ENCODE peak calls at places on chromosomes 4 and X, in five cellular contexts. H is GM12864, G is tibial artery, A is progenitor cell of endocrine pancreas, D is Calu3. W is an unnamed sample.

GRCh38 chrX:76453737-76454406 is 26.4 kb downstream of the MAGEE1 start:
- DNase-seq in H (no peak), G (no peak), A (no peak), D (no peak), W (no peak)

GRCh38 chr4:142901166-142901662 is 55.1 kb upstream of the INPP4B start:
- DNase-seq in H (no peak), G (no peak), A (no peak), D (no peak), W (no peak)

GRCh38 chr4:97496298-97496873 is 646.9 kb downstream of the STPG2 start:
- DNase-seq in H (no peak), G (no peak), A (no peak), D (peak), W (no peak)

GRCh38 chr4:85842540-85842939 is 367.6 kb downstream of the ARHGAP24 start:
- DNase-seq in H (no peak), G (peak), A (no peak), D (no peak), W (peak)

GRCh38 chr4:87975466-87975865 is at the start of gene SPP1:
- DNase-seq in H (no peak), G (no peak), A (no peak), D (peak), W (peak)

GRCh38 chrX:73524906-73525305 is 38.1 kb upstream of the CHIC1 start:
- DNase-seq in H (no peak), G (no peak), A (no peak), D (no peak), W (no peak)

GRCh38 chr4:76035799-76036389 is at the start of gene CXCL11:
- DNase-seq in H (no peak), G (no peak), A (no peak), D (no peak), W (no peak)

GRCh38 chrX:46912673-46913491 is 661 bp downstream of the JADE3 start:
- DNase-seq in H (no peak), G (peak), A (peak), D (peak), W (peak)

GRCh38 chr4:156971168-156971601 is 414 bp downstream of the PDGFC start:
- DNase-seq in H (no peak), G (peak), A (peak), D (peak), W (no peak)

GRCh38 chr4:132346016-132346415 is 803.1 kb upstream of the PCDH10 start:
- DNase-seq in H (no peak), G (no peak), A (no peak), D (no peak), W (no peak)

GRCh38 chrX:11100281-11101035 is 10.7 kb upstream of the HCCS start:
- DNase-seq in H (no peak), G (peak), A (no peak), D (peak), W (no peak)

GRCh38 chr4:95469617-95470016 is 79.2 kb downstream of the UNC5C start:
- DNase-seq in H (no peak), G (no peak), A (no peak), D (no peak), W (no peak)

GRCh38 chrX:105744291-105744690 is 78.0 kb upstream of the NRK start:
- DNase-seq in H (no peak), G (no peak), A (no peak), D (no peak), W (no peak)

GRCh38 chr4:1509366-1509765 is 103.1 kb upstream of the NKX1-1 start:
- DNase-seq in H (no peak), G (no peak), A (no peak), D (no peak), W (no peak)

GRCh38 chr4:92170340-92170739 is 133.4 kb upstream of the GRID2 start:
- DNase-seq in H (no peak), G (no peak), A (no peak), D (no peak), W (no peak)

GRCh38 chrX:131747173-131747572 is 203.3 kb downstream of the OR13H1 start:
- DNase-seq in H (no peak), G (no peak), A (no peak), D (no peak), W (no peak)
- TF ChIP-seq CTCF in H (no peak), G (no peak), A (no peak), D (no peak), W (no peak)

GRCh38 chrX:139596068-139596467 is 65.5 kb downstream of the F9 start:
- DNase-seq in H (no peak), G (no peak), A (no peak), D (no peak), W (no peak)
- TF ChIP-seq CTCF in H (no peak), G (no peak), A (no peak), D (no peak), W (no peak)

GRCh38 chrX:107205770-107206696 is at the start of the genes DNAAF6 and NUP62CL:
- DNase-seq in H (peak), G (peak), A (peak), D (peak), W (peak)
- TF ChIP-seq CTCF in H (no peak), G (no peak), A (no peak), D (no peak), W (no peak)

DNA sequence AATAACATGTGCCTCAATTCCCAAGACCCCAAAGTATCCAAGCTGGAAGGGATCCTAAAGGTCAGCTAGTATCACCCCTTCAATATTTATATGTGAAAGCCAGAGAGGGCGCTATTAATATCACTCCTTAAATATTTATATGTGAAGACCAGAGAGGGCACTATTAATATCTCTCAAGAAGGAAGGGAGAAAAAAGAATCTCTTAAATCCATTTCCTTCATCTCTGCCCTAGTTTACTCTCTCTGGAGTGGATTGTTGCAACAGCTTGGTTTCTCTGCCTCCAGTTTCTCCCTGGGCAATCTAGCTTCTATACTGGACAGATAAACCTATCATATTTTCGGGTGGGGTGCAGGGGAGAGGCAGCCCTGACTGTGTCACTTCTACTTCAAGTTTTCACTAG is 31.6 kb upstream of the MSN start:
- DNase-seq in H (no peak), G (no peak), A (no peak), D (no peak), W (no peak)
- TF ChIP-seq CTCF in H (no peak), G (no peak), A (no peak), D (no peak), W (no peak)

GRCh38 chrX:153443476-153444332 is 2.2 kb downstream of the TREX2 start:
- DNase-seq in H (no peak), G (no peak), A (no peak), D (peak), W (no peak)
- TF ChIP-seq CTCF in H (no peak), G (no peak), A (no peak), D (no peak), W (no peak)

GRCh38 chr4:147791341-147791740 is 59.5 kb downstream of the ARHGAP10 start:
- DNase-seq in H (no peak), G (no peak), A (no peak), D (no peak), W (no peak)

GRCh38 chr4:147793973-147794690 is 62.2 kb downstream of the ARHGAP10 start:
- DNase-seq in H (no peak), G (no peak), A (no peak), D (no peak), W (peak)

GRCh38 chr4:147790412-147790811 is 58.5 kb downstream of the ARHGAP10 start:
- DNase-seq in H (no peak), G (no peak), A (no peak), D (no peak), W (no peak)

GRCh38 chr4:147793569-147793968 is 61.7 kb downstream of the ARHGAP10 start:
- DNase-seq in H (no peak), G (no peak), A (no peak), D (no peak), W (no peak)

DNA sequence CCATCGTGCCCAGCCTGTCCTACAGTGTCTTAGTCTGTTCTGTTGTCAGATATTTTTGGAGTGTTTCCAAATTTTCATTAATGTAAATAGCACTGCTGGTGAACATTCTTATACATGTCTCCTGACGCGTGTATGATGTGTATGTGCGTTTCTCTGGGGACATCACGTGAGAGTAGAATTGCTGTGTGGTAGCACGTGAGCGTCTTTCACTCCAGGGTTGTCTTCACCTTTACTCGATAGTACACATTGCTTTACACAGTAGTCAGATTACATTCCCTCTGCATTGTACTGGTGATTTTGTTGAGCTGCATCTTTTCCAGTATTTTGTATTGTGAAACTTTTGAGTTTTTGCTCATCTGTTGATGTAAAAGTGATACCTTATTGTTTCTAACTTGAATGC is 60.0 kb downstream of the ARHGAP10 start:
- DNase-seq in H (no peak), G (no peak), A (no peak), D (no peak), W (no peak)
- TF ChIP-seq CTCF in H (no peak), G (no peak), A (no peak), D (no peak), W (no peak)

DNA sequence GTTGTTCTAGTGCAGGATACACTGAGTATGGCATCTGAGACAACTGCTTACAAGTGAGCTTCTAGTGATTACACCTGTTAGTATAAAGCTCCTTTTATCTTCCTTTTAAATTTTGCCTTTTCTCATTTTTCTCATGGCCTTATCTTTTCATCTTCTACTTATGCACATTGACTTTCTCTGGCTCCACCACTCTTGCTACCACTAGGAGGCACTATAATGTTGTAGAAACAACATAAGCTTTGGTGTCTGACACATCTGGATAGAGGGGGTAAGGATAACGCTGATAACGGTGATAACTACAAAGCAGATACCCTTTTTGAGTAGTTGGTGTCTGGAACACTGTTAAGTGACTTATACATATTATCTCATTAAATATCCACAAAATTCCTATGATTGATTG is 187.4 kb upstream of the TEX13C start:
- DNase-seq in H (no peak), G (no peak), A (no peak), D (no peak), W (peak)
- TF ChIP-seq CTCF in H (peak), G (peak), A (peak), D (no peak), W (peak)

GRCh38 chrX:68487924-68488323 is 10.9 kb upstream of the YIPF6 start:
- DNase-seq in H (no peak), G (no peak), A (no peak), D (no peak), W (no peak)

GRCh38 chrX:68487254-68487653 is 11.6 kb upstream of the YIPF6 start:
- DNase-seq in H (no peak), G (no peak), A (no peak), D (no peak), W (no peak)

GRCh38 chrX:68492583-68492982 is 6.3 kb upstream of the YIPF6 start:
- DNase-seq in H (no peak), G (no peak), A (no peak), D (no peak), W (no peak)

GRCh38 chrX:68488657-68489056 is 10.2 kb upstream of the YIPF6 start:
- DNase-seq in H (no peak), G (no peak), A (no peak), D (peak), W (no peak)

GRCh38 chrX:68490644-68491043 is 8.2 kb upstream of the YIPF6 start:
- DNase-seq in H (no peak), G (no peak), A (no peak), D (peak), W (no peak)
- TF ChIP-seq CTCF in H (peak), G (no peak), A (peak), D (peak), W (no peak)

W was measured in activated CD8-positive, alpha-beta T cell treated with anti-CD3 and anti-CD28 coated beads for 36 hours.